ENCODE peak calls at places on chromosomes 3 and 15, in six cellular contexts. A is psoas muscle; J is aorta; T is CD8-positive, alpha-beta T cell; Y is brain microvascular endothelial cell; W is GM23338. X is an unnamed sample.

GRCh38 chr3:192246847-192247520 is 480.4 kb downstream of the FGF12 start:
- DNase-seq in A (no peak), W (no peak), T (no peak), J (no peak), Y (no peak), X (no peak)

GRCh38 chr3:120678331-120678845 is 3.7 kb downstream of the HGD start:
- DNase-seq in A (no peak), J (no peak), Y (peak; percentile 38), T (no peak), W (peak; percentile 51), X (peak; percentile 22)

GRCh38 chr15:99605490-99605931 is 39.7 kb downstream of the MEF2A start:
- DNase-seq in A (no peak), Y (no peak), J (no peak), W (no peak), T (no peak), X (no peak)

GRCh38 chr3:123672429-123673146 is 87.7 kb upstream of the HACD2 start:
- DNase-seq in T (no peak), Y (no peak), W (no peak), J (no peak), A (no peak), X (no peak)

GRCh38 chr3:136787226-136787793 is 31.6 kb upstream of the SLC35G2 start:
- DNase-seq in A (no peak), Y (peak; percentile 16), W (no peak), T (peak; percentile 55), J (no peak), X (no peak)

GRCh38 chr3:124763206-124763605 is 33.0 kb downstream of the UMPS start:
- DNase-seq in A (no peak), J (peak; percentile 75), T (no peak), W (no peak), Y (no peak), X (no peak)

GRCh38 chr3:30686799-30687198 is 80.4 kb downstream of the TGFBR2 start:
- DNase-seq in Y (no peak), W (no peak), T (no peak), A (no peak), J (no peak), X (no peak)

GRCh38 chr15:37767841-37768455 is 166.5 kb upstream of the TMCO5A start:
- DNase-seq in W (no peak), T (no peak), A (no peak), J (no peak), Y (peak; percentile 23), X (no peak)

GRCh38 chr3:128398586-128398985 is 68.1 kb downstream of the DNAJB8 start:
- DNase-seq in Y (no peak), J (no peak), W (peak; percentile 41), T (no peak), A (no peak), X (no peak)

GRCh38 chr3:76039431-76039830 is 254.1 kb upstream of the ZNF717 start:
- DNase-seq in A (no peak), J (no peak), W (peak; percentile 58), Y (no peak), T (no peak), X (no peak)

GRCh38 chr3:32961189-32961715 is 9.8 kb downstream of the CCR4 start:
- DNase-seq in T (no peak), W (no peak), A (no peak), J (no peak), Y (no peak), X (no peak)

GRCh38 chr15:38560456-38560926 is 4.1 kb downstream of the RASGRP1 start:
- DNase-seq in A (no peak), T (no peak), W (no peak), Y (no peak), J (no peak), X (no peak)

GRCh38 chr3:141413387-141414140 is 45.3 kb downstream of the ZBTB38 start:
- DNase-seq in T (peak; percentile 47), Y (no peak), J (no peak), A (no peak), W (no peak), X (no peak)

GRCh38 chr3:100003609-100004503 is 110.4 kb downstream of the FILIP1L start:
- DNase-seq in T (no peak), W (no peak), A (no peak), J (no peak), Y (no peak), X (no peak)
- H3K27ac ChIP-seq in T (no peak overlapping the region), W (no peak overlapping the region), A (peak overlapping the region; percentile 38), J (no peak overlapping the region), Y (no peak overlapping the region), X (no peak overlapping the region)

DNA sequence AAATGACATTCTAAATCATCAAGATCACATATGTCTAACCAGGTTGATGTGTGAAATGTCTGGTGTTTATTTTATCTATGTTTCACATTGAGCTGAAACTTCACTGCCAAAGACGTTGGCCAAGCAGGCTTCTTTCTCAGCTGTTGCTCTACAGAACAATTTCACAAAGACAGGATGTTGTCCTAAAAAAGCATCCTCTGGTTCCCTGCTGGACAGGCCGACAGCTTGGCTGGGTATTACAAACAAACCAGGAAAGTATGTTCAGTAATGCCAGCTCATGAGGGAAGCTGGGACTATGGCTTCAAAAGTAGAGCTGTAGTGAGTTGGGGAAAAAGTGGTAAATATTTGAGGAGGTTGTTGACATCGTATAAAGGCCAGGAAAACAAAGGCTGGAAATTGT is 179.4 kb downstream of the FAM43A start:
- DNase-seq in Y (no peak), T (no peak), A (no peak), J (no peak), W (no peak), X (no peak)
- H3K27ac ChIP-seq in Y (no peak overlapping the region), T (no peak overlapping the region), A (no peak overlapping the region), J (no peak overlapping the region), W (no peak overlapping the region), X (no peak overlapping the region)

GRCh38 chr3:71407833-71408232 is 175.7 kb downstream of the FOXP1 start:
- DNase-seq in W (no peak), A (no peak), Y (no peak), T (no peak), J (no peak), X (no peak)
- H3K27ac ChIP-seq in W (no peak overlapping the region), A (no peak overlapping the region), Y (no peak overlapping the region), T (no peak overlapping the region), J (no peak overlapping the region), X (no peak overlapping the region)

GRCh38 chr15:41811432-41812195 is 16.3 kb upstream of the JMJD7 start:
- DNase-seq in W (peak; percentile 95), T (peak; percentile 82), J (peak; percentile 94), Y (peak; percentile 79), A (peak; percentile 86), X (peak; percentile 72)
- H3K27ac ChIP-seq in W (no peak overlapping the region), T (no peak overlapping the region), J (no peak overlapping the region), Y (no peak overlapping the region), A (no peak overlapping the region), X (peak overlapping the region; percentile 20)

GRCh38 chr15:34682673-34683072 is 72.1 kb downstream of the GJD2 start:
- DNase-seq in J (no peak), T (no peak), Y (peak; percentile 69), W (no peak), A (no peak), X (no peak)
- H3K27ac ChIP-seq in J (no peak overlapping the region), T (no peak overlapping the region), Y (no peak overlapping the region), W (no peak overlapping the region), A (no peak overlapping the region), X (no peak overlapping the region)

DNA sequence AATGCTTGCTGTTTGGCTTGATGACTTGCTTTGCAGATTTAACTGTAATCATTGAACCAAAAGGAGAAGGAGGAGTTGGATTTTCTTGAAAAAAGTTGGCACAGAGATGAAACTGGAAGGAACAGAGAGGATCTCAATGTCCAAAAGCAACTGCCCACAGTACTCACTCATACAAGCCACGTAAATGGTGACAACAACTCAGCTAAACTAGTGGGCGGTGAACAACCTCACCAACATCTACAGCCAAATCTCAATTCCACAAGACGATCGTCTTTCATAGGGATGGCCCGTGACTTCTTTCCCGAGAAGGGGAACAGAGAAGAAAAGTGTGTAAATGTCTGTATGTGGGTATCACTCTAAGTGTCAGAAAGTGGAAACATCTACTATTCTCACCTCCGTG is 48.1 kb downstream of the MYO5C start:
- DNase-seq in A (no peak), T (no peak), Y (no peak), W (no peak), J (no peak), X (no peak)
- H3K27ac ChIP-seq in A (no peak overlapping the region), T (no peak overlapping the region), Y (no peak overlapping the region), W (no peak overlapping the region), J (no peak overlapping the region), X (no peak overlapping the region)

GRCh38 chr3:107366766-107367165 is 10.5 kb upstream of the CCDC54 start:
- DNase-seq in A (no peak), T (no peak), W (peak; percentile 66), Y (peak; percentile 18), J (no peak), X (no peak)
- H3K27ac ChIP-seq in A (no peak overlapping the region), T (no peak overlapping the region), W (peak overlapping the region; percentile 71), Y (peak overlapping the region; percentile 36), J (no peak overlapping the region), X (no peak overlapping the region)

GRCh38 chr3:77468408-77469045 is 428.6 kb downstream of the ROBO2 start:
- DNase-seq in J (no peak), T (no peak), W (no peak), Y (no peak), A (no peak), X (no peak)
- H3K27ac ChIP-seq in J (peak overlapping the region; percentile 5), T (no peak overlapping the region), W (no peak overlapping the region), Y (no peak overlapping the region), A (no peak overlapping the region), X (no peak overlapping the region)

GRCh38 chr3:142802891-142803290 is 79.1 kb downstream of the TRPC1 start:
- DNase-seq in T (no peak), Y (no peak), A (no peak), J (no peak), W (no peak), X (no peak)

GRCh38 chr3:142809259-142809658 is 79.6 kb downstream of the PCOLCE2 start:
- DNase-seq in J (no peak), T (no peak), W (no peak), A (no peak), Y (no peak), X (no peak)

DNA sequence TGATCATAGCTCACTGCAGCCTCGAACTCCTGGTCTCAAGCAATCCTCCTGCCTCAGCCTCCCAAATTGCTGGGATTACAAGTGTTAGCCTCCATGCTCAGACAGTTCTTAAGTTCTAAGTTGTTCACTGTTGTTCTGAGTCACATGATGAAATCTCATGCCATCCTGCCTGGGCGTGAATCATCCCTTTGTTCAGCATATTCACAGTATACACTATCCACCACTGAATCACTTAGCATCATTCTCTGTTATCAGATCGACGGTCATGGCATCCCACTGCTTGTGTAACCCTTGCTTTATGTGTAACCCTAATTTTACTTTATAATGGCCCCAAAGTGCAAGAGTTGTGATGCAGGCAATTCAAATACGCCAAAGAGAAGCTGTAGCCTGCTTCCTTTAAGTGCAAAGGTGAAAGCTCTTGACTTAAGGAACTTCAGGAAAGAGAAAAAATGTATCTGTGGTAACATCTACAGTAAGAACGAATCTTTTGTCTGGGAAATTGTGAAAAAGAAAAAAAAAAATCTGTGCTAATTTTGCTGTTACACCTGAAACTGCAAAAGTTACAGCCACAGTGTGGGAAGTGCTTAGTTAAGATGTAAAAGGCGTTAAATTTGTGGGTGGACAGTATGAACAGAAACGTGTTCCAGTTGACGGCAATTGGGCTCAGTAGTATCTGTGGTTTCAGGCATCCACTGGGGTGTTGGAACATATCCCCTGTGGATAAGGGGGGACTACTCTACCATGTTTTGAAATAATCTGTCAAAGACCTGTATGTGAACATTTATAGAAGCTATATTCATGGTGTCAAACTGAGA is 80.6 kb downstream of the PCOLCE2 start:
- DNase-seq in J (no peak), W (no peak), T (no peak), Y (peak; percentile 57), A (no peak), X (no peak)
- H3K27ac ChIP-seq in J (no peak overlapping the region), W (peak overlapping the region; percentile 9), T (no peak overlapping the region), Y (no peak overlapping the region), A (no peak overlapping the region), X (no peak overlapping the region)

GRCh38 chr15:45425135-45425534 is 46.8 kb upstream of the GATM start:
- DNase-seq in J (no peak), Y (no peak), A (no peak), W (no peak), T (no peak), X (no peak)
- H3K27ac ChIP-seq in J (no peak overlapping the region), Y (no peak overlapping the region), A (no peak overlapping the region), W (no peak overlapping the region), T (no peak overlapping the region), X (no peak overlapping the region)

X was measured in substantia nigra.